ENCODE peak calls at places on chromosomes 5 and 9, in nine cellular contexts. E is heart right ventricle, D is dorsolateral prefrontal cortex, R is heart left ventricle, F is AG04449, G is AG09309, Q is astrocyte of the cerebellum, Y is MM.1S, N is fibroblast of mammary gland. B is an unnamed sample.
A peak's percentile ranks its signal among the peaks of the same experiment; 100 is the strongest.

GRCh38 chr5:41787257-41787656 is 83.0 kb downstream of the OXCT1 start:
- DNase-seq in E (no peak), N (no peak), Y (peak; percentile 83), D (no peak), F (no peak), G (no peak), R (no peak), Q (no peak), B (no peak)

GRCh38 chr5:68661237-68661636 is 432.6 kb upstream of the SLC30A5 start:
- DNase-seq in Y (no peak), Q (no peak), G (no peak), R (no peak), E (no peak), D (no peak), F (no peak), N (peak; percentile 58), B (no peak)

GRCh38 chr5:6715271-6715670 is 2.0 kb downstream of the TENT4A start:
- DNase-seq in D (no peak), Y (no peak), R (no peak), N (no peak), G (no peak), Q (no peak), E (no peak), F (no peak), B (no peak)

GRCh38 chr9:112554516-112554915 is 67.9 kb downstream of the KIAA1958 start:
- DNase-seq in G (no peak), D (no peak), E (no peak), N (peak; percentile 48), Q (peak; percentile 54), F (no peak), R (no peak), Y (no peak), B (no peak)

GRCh38 chr5:147348046-147348445 is 113.2 kb downstream of the STK32A start:
- DNase-seq in Y (no peak), G (no peak), N (peak; percentile 74), E (no peak), D (no peak), Q (no peak), F (no peak), R (no peak), B (no peak)

GRCh38 chr9:18632624-18633407 is 158.9 kb downstream of the ADAMTSL1 start:
- DNase-seq in E (peak; percentile 15), G (peak; percentile 84), D (no peak), Y (no peak), N (peak; percentile 88), Q (peak; percentile 64), F (peak; percentile 69), R (peak; percentile 23), B (no peak)

GRCh38 chr9:122347348-122348287 is 23.2 kb upstream of the PTGS1 start:
- DNase-seq in N (peak; percentile 34), F (no peak), D (no peak), Y (no peak), R (no peak), E (no peak), Q (peak; percentile 11), G (no peak), B (no peak)

GRCh38 chr9:1875921-1876448 is 139.2 kb upstream of the SMARCA2 start:
- DNase-seq in R (no peak), D (no peak), F (no peak), Y (peak; percentile 93), Q (no peak), N (no peak), E (no peak), G (no peak), B (no peak)

GRCh38 chr9:127575875-127576778 is 36.0 kb upstream of the STXBP1 start:
- DNase-seq in Q (no peak), N (no peak), F (no peak), E (no peak), D (no peak), G (no peak), R (no peak), Y (no peak), B (no peak)

GRCh38 chr9:127569819-127570401 is 42.2 kb upstream of the STXBP1 start:
- DNase-seq in Q (no peak), F (no peak), D (no peak), R (no peak), N (no peak), E (no peak), G (no peak), Y (peak; percentile 84), B (no peak)

GRCh38 chr9:127574089-127574921 is 37.8 kb upstream of the STXBP1 start:
- DNase-seq in E (no peak), Q (no peak), F (no peak), G (no peak), D (no peak), Y (no peak), N (peak; percentile 51), R (no peak), B (peak; percentile 99)

GRCh38 chr9:127570533-127571111 is 41.5 kb upstream of the STXBP1 start:
- DNase-seq in F (no peak), Y (no peak), Q (no peak), N (no peak), R (no peak), G (no peak), E (no peak), D (no peak), B (no peak)

DNA sequence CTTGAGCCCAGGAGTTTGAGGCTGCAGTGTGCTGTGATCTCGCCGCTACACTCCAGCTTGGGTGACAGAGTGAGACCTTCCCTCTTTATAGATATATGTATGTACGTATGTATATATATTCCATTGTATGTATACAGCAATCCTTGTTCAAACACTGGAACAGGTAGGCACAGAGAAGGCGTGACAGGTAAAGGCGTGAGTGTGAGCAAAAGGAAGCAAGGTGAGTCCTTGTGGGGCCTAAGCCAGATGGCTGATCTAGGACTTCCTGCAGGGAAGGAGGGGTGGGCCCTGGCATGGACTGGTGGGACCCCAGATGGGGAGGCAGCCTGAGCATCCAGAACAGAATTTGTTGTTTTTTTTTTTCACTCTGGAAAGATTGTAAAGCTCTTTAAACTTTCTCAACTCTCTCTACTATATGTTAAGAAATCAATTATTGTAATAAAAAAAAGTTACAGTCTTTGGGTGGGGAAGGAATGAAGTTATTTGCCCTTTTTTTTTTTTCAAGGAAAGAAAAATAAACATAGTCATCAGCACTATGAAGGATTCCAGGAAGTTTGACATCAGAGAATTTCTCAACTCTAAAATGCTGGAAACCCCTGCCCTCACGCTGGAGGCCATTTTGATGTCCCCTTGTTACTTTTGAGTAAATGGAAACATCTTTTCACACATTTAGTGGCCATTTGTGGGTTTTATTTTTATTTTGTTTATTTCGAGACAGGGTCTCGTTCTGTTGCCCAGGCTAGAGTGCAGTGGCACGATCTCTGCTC is 38.9 kb upstream of the STXBP1 start:
- DNase-seq in N (peak; percentile 86), Y (no peak), D (no peak), G (no peak), E (no peak), Q (peak; percentile 44), R (no peak), F (no peak), B (no peak)
- H3K4me3 ChIP-seq in N (no peak overlapping the region), Y (no peak overlapping the region), D (no peak overlapping the region), G (no peak overlapping the region), E (no peak overlapping the region), Q (no peak overlapping the region), R (no peak overlapping the region), F (no peak overlapping the region), B (no peak overlapping the region)

DNA sequence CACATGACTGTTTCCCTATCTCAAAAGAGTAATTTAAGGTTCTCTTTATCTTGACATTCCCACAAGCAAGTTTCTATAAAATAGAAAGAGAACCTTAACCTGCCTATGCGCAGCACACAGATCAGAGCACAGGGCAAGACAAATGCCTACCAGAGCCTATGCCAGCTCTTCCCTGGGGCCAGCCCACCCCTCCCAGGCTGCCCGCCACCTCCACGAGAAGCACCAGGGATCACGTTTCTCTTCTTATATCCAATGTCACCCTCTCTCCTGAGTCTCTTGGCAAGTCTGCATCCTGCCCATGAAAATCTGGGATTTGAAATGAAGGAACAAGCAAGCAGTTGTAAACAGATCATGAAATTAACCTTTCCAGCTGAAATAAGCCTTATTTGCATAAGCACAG is 52.3 kb downstream of the RETREG1 start:
- DNase-seq in D (no peak), G (no peak), Y (no peak), Q (no peak), F (no peak), N (no peak), E (no peak), R (no peak), B (no peak)
- TF ChIP-seq CTCF in D (no peak), G (no peak), Y (no peak), Q (no peak), F (no peak), N (no peak), E (no peak), R (no peak), B (no peak)

GRCh38 chr5:72109051-72109411 is 1.8 kb downstream of the MAP1B start:
- DNase-seq in Q (no peak), G (no peak), R (no peak), D (no peak), N (no peak), F (no peak), E (no peak), Y (no peak), B (no peak)

GRCh38 chr5:72109625-72110024 is 2.4 kb downstream of the MAP1B start:
- DNase-seq in N (peak; percentile 32), D (no peak), F (no peak), E (no peak), Q (no peak), Y (no peak), G (no peak), R (peak; percentile 28), B (no peak)

GRCh38 chr5:72107874-72108199 is 562 bp downstream of the MAP1B start:
- DNase-seq in F (no peak), N (peak; percentile 28), Y (peak; percentile 81), G (no peak), E (no peak), D (no peak), R (no peak), Q (no peak), B (no peak)

GRCh38 chr5:72108200-72109050 is 1.1 kb downstream of the MAP1B start:
- DNase-seq in E (peak; percentile 86), Y (peak; percentile 78), N (peak; percentile 61), G (no peak), F (no peak), R (peak; percentile 84), D (peak; percentile 69), Q (no peak), B (no peak)

DNA sequence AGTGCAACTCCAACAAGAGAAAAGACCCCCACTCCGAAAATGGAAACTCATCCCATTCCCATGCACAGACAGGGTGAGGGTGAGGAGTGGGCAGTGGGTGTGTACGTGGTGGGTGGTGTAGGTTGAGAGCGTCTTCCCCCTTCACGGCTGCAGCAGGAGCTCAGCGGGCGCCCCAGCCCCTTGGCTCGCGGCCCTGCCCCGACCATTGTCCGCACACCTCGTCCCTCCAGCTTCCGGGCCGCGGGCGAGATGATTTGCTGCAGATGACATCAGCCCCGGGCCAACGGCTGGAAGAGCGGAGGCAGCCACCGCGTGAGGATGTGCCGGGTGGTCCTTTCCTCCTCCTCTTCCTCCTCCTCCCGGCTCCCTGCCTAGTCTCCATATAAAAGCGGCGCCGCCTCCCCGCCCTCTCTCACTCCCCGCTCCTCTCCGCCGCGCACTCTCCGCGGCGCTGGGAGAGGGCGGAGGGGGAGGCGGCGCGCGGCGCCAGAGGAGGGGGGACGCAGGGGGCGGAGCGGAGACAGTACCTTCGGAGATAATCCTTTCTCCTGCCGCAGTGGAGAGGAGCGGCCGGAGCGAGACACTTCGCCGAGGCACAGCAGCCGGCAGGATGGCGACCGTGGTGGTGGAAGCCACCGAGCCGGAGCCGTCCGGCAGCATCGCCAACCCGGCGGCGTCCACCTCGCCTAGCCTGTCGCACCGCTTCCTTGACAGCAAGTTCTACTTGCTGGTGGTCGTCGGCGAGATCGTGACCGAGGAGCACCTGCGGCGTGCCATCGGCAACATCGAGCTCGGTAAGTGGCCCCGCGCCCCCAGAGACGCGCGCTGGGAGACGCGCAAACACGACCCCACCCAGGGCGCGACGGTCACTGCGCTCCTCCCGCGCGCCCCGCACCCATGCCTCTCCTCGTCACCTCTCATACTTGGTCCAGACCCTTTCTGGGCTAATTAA is at the start of gene MAP1B:
- DNase-seq in Q (no peak), E (peak; percentile 71), G (no peak), Y (no peak), D (peak; percentile 56), N (peak; percentile 64), F (no peak), R (peak; percentile 75), B (no peak)
- H3K4me3 ChIP-seq in Q (peak within 1 kb of the TSS; percentile 77), E (peak within 1 kb of the TSS; percentile 88), G (peak within 1 kb of the TSS; percentile 96), Y (peak within 1 kb of the TSS; percentile 83), D (peak within 1 kb of the TSS; percentile 76), N (peak within 1 kb of the TSS; percentile 87), F (peak within 1 kb of the TSS; percentile 90), R (peak within 1 kb of the TSS; percentile 91), B (peak within 1 kb of the TSS; percentile 64)

GRCh38 chr9:7234144-7234543 is 476.4 kb downstream of the KDM4C start:
- DNase-seq in E (no peak), D (no peak), N (peak; percentile 66), G (no peak), F (no peak), Q (no peak), R (no peak), Y (peak; percentile 37), B (no peak)
- TF ChIP-seq CTCF in E (peak; percentile 44), D (no peak), N (peak; percentile 79), G (peak; percentile 54), F (peak; percentile 45), Q (peak; percentile 47), R (peak; percentile 20), Y (peak; percentile 50), B (peak; percentile 74)

B was measured in LNCaP clone FGC.